ENCODE peak calls at places on chromosomes 1 and 21, in four cellular contexts. B, O, Y and Q are unnamed samples.

GRCh38 chr1:40884055-40884795 is 22.1 kb upstream of the CITED4 start:
- DNase-seq in B (no peak), O (peak; percentile 76), Y (no peak), Q (no peak)

GRCh38 chr1:83998599-83999315 is at the start of gene TTLL7:
- DNase-seq in B (peak; percentile 76), O (peak; percentile 92), Y (peak; percentile 10), Q (no peak)

GRCh38 chr21:42419845-42420244 is 16.1 kb downstream of the UBASH3A start:
- DNase-seq in B (no peak), O (no peak), Y (no peak), Q (no peak)

GRCh38 chr1:242847390-242847993 is 323.0 kb upstream of the PLD5 start:
- DNase-seq in B (no peak), O (no peak), Y (no peak), Q (no peak)

GRCh38 chr21:41739936-41740335 is 26.9 kb downstream of the RIPK4 start:
- DNase-seq in B (no peak), O (no peak), Y (no peak), Q (no peak)

GRCh38 chr1:53195913-53196484 is 625 bp upstream of the CPT2 start:
- DNase-seq in B (no peak), O (no peak), Y (peak; percentile 54), Q (no peak)

GRCh38 chr1:181485276-181486097 is 2.2 kb downstream of the CACNA1E start:
- DNase-seq in B (peak; percentile 20), O (peak; percentile 37), Y (no peak), Q (no peak)

GRCh38 chr1:176773038-176773437 is 310.1 kb downstream of the PAPPA2 start:
- DNase-seq in B (no peak), O (no peak), Y (no peak), Q (no peak)

GRCh38 chr1:13700521-13701273 is 709 bp downstream of the PRDM2 start:
- DNase-seq in B (no peak), O (no peak), Y (no peak), Q (no peak)

GRCh38 chr1:27233677-27234053 is 767 bp upstream of the WDTC1 start:
- DNase-seq in B (peak; percentile 35), O (no peak), Y (no peak), Q (no peak)

GRCh38 chr21:42760361-42760970 is 107.0 kb downstream of the PDE9A start:
- DNase-seq in B (no peak), O (no peak), Y (no peak), Q (no peak)

GRCh38 chr1:54567961-54568360 is 19.9 kb downstream of the ACOT11 start:
- DNase-seq in B (no peak), O (no peak), Y (no peak), Q (no peak)

GRCh38 chr21:33071878-33072306 is 2.0 kb downstream of the OLIG1 start:
- DNase-seq in B (no peak), O (no peak), Y (no peak), Q (no peak)

GRCh38 chr1:57963545-57963944 is 539.7 kb upstream of the DAB1 start:
- DNase-seq in B (no peak), O (no peak), Y (no peak), Q (no peak)

GRCh38 chr21:45011911-45012660 is 62.3 kb upstream of the ADARB1 start:
- DNase-seq in B (no peak), O (no peak), Y (peak; percentile 95), Q (peak; percentile 65)

GRCh38 chr1:238562376-238562775 is 671.7 kb upstream of the ZP4 start:
- DNase-seq in B (no peak), O (no peak), Y (no peak), Q (no peak)

GRCh38 chr1:203269654-203270020 is 35.7 kb upstream of the BTG2 start:
- DNase-seq in B (no peak), O (no peak), Y (no peak), Q (no peak)

GRCh38 chr21:38477241-38477640 is 21.0 kb downstream of the ERG start:
- DNase-seq in B (no peak), O (no peak), Y (no peak), Q (no peak)

GRCh38 chr1:18343646-18344045 is 137.1 kb upstream of the KLHDC7A start:
- DNase-seq in B (no peak), O (no peak), Y (no peak), Q (no peak)

GRCh38 chr1:177181280-177181630 is 10.5 kb downstream of the BRINP2 start:
- DNase-seq in B (no peak), O (peak; percentile 51), Y (no peak), Q (no peak)

GRCh38 chr1:97621955-97622354 is 298.9 kb downstream of the DPYD start:
- DNase-seq in B (no peak), O (no peak), Y (no peak), Q (no peak)

GRCh38 chr1:180630408-180631196 is 1.2 kb upstream of the XPR1 start:
- DNase-seq in B (no peak), O (no peak), Y (no peak), Q (no peak)

GRCh38 chr1:77768006-77768405 is 8.4 kb upstream of the USP33 start:
- DNase-seq in B (no peak), O (no peak), Y (no peak), Q (no peak)

GRCh38 chr1:175095978-175096611 is 28.5 kb downstream of the TNN start:
- DNase-seq in B (no peak), O (no peak), Y (peak; percentile 74), Q (no peak)

GRCh38 chr1:168520052-168520751 is 23.6 kb downstream of the XCL2 start:
- DNase-seq in B (no peak), O (no peak), Y (no peak), Q (no peak)

GRCh38 chr1:188463919-188464318 is 1635.2 kb downstream of the PLA2G4A start:
- DNase-seq in B (no peak), O (no peak), Y (no peak), Q (no peak)

GRCh38 chr1:228347181-228347580 is 59.5 kb downstream of the TRIM11 start:
- DNase-seq in B (no peak), O (no peak), Y (no peak), Q (no peak)

GRCh38 chr1:6917067-6917466 is 131.8 kb downstream of the CAMTA1 start:
- DNase-seq in B (no peak), O (no peak), Y (no peak), Q (no peak)

GRCh38 chr1:26861286-26861701 is 1.7 kb upstream of the SFN start:
- DNase-seq in B (no peak), O (no peak), Y (no peak), Q (peak; percentile 54)

GRCh38 chr1:233569636-233570035 is 44.3 kb upstream of the KCNK1 start:
- DNase-seq in B (no peak), O (no peak), Y (no peak), Q (no peak)

GRCh38 chr21:32868631-32869454 is 97.3 kb upstream of the PAXBP1 start:
- DNase-seq in B (no peak), O (no peak), Y (no peak), Q (no peak)

GRCh38 chr21:22871692-22872091 is 1873.5 kb downstream of the NCAM2 start:
- DNase-seq in B (no peak), O (no peak), Y (no peak), Q (no peak)
- TF ChIP-seq ELF1 in B (no peak), O (no peak), Y (no peak), Q (no peak)

GRCh38 chr1:163565171-163565570 is 243.4 kb downstream of the NUF2 start:
- DNase-seq in B (no peak), O (no peak), Y (no peak), Q (no peak)

GRCh38 chr1:163562355-163562754 is 240.6 kb downstream of the NUF2 start:
- DNase-seq in B (no peak), O (no peak), Y (no peak), Q (no peak)

GRCh38 chr1:163561570-163562295 is 240.0 kb downstream of the NUF2 start:
- DNase-seq in B (no peak), O (peak; percentile 10), Y (peak; percentile 9), Q (peak; percentile 1)
- TF ChIP-seq ELF1 in B (no peak), O (no peak), Y (no peak), Q (no peak)

GRCh38 chr1:216140650-216141547 is 282.3 kb downstream of the USH2A start:
- DNase-seq in B (no peak), O (no peak), Y (no peak), Q (no peak)
- TF ChIP-seq ELF1 in B (no peak), O (no peak), Y (no peak), Q (no peak)

DNA sequence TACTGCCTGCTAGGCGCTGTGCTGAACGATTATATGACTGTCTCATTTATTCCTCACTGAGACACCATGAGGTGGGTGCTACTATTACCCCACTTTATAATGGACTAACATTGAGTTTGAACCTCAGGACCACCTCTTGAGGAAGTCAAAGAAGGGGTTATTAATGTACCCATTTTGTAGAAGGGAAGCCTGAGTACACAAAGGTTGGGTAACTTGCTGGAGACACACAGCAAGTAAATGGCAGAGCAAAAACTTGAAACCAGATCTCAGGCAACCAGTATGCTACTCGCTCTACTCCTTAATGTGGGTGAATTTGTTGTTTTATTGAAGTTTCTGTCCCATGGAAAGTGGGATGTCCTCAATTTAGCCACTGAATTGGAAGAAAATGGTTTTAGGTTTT is 30.1 kb downstream of the KCNA10 start:
- DNase-seq in B (no peak), O (no peak), Y (no peak), Q (no peak)
- TF ChIP-seq ELF1 in B (no peak), O (no peak), Y (no peak), Q (no peak)

GRCh38 chr1:248114890-248115289 is 19.9 kb downstream of the OR2L13 start:
- DNase-seq in B (no peak), O (peak; percentile 8), Y (no peak), Q (no peak)
- TF ChIP-seq ELF1 in B (no peak), O (no peak), Y (no peak), Q (no peak)

GRCh38 chr1:52054496-52055065 is 410 bp downstream of the TXNDC12 start:
- DNase-seq in B (no peak), O (no peak), Y (no peak), Q (no peak)
- TF ChIP-seq ELF1 in B (no peak), O (no peak), Y (no peak), Q (no peak)

GRCh38 chr1:81976539-81976938 is 175.8 kb downstream of the ADGRL2 start:
- DNase-seq in B (no peak), O (no peak), Y (no peak), Q (no peak)

GRCh38 chr1:81974222-81974841 is 173.6 kb downstream of the ADGRL2 start:
- DNase-seq in B (no peak), O (no peak), Y (peak; percentile 3), Q (no peak)

GRCh38 chr1:81982523-81982922 is 181.8 kb downstream of the ADGRL2 start:
- DNase-seq in B (no peak), O (no peak), Y (no peak), Q (no peak)

GRCh38 chr1:81974883-81975555 is 174.3 kb downstream of the ADGRL2 start:
- DNase-seq in B (no peak), O (no peak), Y (peak; percentile 72), Q (no peak)

DNA sequence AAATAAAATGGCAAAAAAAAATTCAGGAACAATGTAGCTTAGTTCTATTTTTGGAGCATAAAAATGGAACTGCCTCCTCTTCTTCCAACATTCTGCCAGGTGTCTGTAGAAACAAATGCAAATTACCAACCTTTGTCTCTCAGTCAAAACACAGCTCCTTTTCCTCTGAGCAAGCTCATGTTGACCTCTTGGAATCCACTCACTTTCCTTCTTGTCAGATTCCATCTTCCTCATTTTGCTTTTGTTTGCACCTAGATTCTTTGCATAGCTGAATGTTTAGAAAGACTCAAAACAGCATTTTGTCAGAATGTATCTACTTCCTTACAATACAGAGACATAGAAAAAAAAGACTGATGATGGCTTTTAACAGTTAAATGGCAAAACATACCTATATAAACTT is 178.2 kb downstream of the ADGRL2 start:
- DNase-seq in B (no peak), O (no peak), Y (no peak), Q (no peak)
- TF ChIP-seq ELF1 in B (no peak), O (no peak), Y (no peak), Q (no peak)

GRCh38 chr1:51189421-51190073 is 46.5 kb upstream of the RNF11 start:
- DNase-seq in B (peak; percentile 76), O (peak; percentile 59), Y (peak; percentile 51), Q (peak; percentile 61)
- TF ChIP-seq ELF1 in B (no peak), O (no peak), Y (no peak), Q (no peak)